ENCODE peak calls at places on chromosomes 2 and 18, in four cellular contexts. T is GM12878, O is HepG2, S is HEK293T. M is an unnamed sample.

GRCh38 chr2:128439231-128440086 is 120.8 kb upstream of the HS6ST1 start:
- DNase-seq in T (no peak), O (no peak), S (no peak), M (no peak)

GRCh38 chr2:88765154-88765948 is 73.9 kb downstream of the RPIA start:
- DNase-seq in T (no peak), O (no peak), S (no peak), M (no peak)

GRCh38 chr18:78973357-78974083 is 6.1 kb upstream of the SALL3 start:
- DNase-seq in T (no peak), O (no peak), S (no peak), M (no peak)

GRCh38 chr2:130303142-130303541 is 39.6 kb upstream of the IMP4 start:
- DNase-seq in T (peak; percentile 38), O (no peak), S (no peak), M (no peak)

GRCh38 chr2:103174711-103175110 is 412.9 kb downstream of the TMEM182 start:
- DNase-seq in T (no peak), O (no peak), S (no peak), M (no peak)

GRCh38 chr2:28643911-28644334 is 107.7 kb upstream of the PPP1CB start:
- DNase-seq in T (no peak), O (no peak), S (no peak), M (no peak)

GRCh38 chr2:217263796-217264195 is 403.9 kb upstream of the TNP1 start:
- DNase-seq in T (no peak), O (no peak), S (no peak), M (no peak)

GRCh38 chr2:167944825-167945659 is 302.4 kb downstream of the STK39 start:
- DNase-seq in T (no peak), O (no peak), S (no peak), M (peak; percentile 74)

GRCh38 chr18:421236-422155 is 79.0 kb downstream of the COLEC12 start:
- DNase-seq in T (no peak), O (peak; percentile 14), S (no peak), M (no peak)

GRCh38 chr2:99975386-99975785 is 167.0 kb downstream of the AFF3 start:
- DNase-seq in T (no peak), O (no peak), S (no peak), M (no peak)

GRCh38 chr2:81714817-81715216 is 1410.3 kb upstream of the LRRTM1 start:
- DNase-seq in T (no peak), O (no peak), S (no peak), M (no peak)

GRCh38 chr2:135124924-135125886 is 73.1 kb downstream of the RAB3GAP1 start:
- DNase-seq in T (no peak), O (no peak), S (no peak), M (no peak)

GRCh38 chr2:30298302-30298701 is 67.0 kb downstream of the LBH start:
- DNase-seq in T (no peak), O (no peak), S (no peak), M (no peak)
- TF ChIP-seq FOXK2 in T (no peak), O (no peak), S (no peak), M (no peak)

GRCh38 chr2:69989422-69990128 is 28.1 kb upstream of the ASPRV1 start:
- DNase-seq in T (no peak), O (no peak), S (no peak), M (no peak)
- TF ChIP-seq FOXK2 in T (no peak), O (no peak), S (no peak), M (no peak)

DNA sequence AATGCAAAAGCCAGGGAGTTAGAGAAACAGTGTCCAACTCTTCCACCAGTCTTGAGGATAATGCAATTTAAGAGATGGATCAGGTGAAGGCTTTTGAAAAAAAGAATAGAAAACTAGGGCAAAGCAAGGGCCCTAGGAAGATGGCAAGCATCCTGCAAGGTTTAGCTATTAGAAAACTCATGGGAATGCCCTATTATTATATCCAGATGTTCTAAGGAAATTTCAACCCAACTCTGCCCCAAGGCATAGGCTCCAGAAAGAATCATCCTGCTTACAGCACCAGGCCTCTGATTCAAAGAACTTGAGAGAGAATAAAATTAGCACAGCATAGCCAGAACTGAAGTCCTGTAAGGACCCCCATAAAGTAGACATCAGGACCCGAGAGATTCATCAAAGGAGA is 68.1 kb downstream of the EN1 start:
- DNase-seq in T (no peak), O (no peak), S (no peak), M (no peak)
- TF ChIP-seq FOXK2 in T (no peak), O (no peak), S (no peak), M (no peak)

GRCh38 chr2:238388794-238389193 is 37.9 kb upstream of the ASB1 start:
- DNase-seq in T (no peak), O (no peak), S (no peak), M (no peak)

GRCh38 chr2:238387376-238387775 is 39.4 kb upstream of the ASB1 start:
- DNase-seq in T (no peak), O (no peak), S (no peak), M (no peak)

GRCh38 chr2:238391042-238391441 is 35.7 kb upstream of the ASB1 start:
- DNase-seq in T (no peak), O (no peak), S (no peak), M (no peak)

GRCh38 chr2:238389985-238390682 is 36.6 kb upstream of the ASB1 start:
- DNase-seq in T (no peak), O (no peak), S (no peak), M (no peak)
- TF ChIP-seq FOXK2 in T (no peak), O (no peak), S (no peak), M (no peak)

GRCh38 chr2:165778653-165779451 is 15.2 kb downstream of the GALNT3 start:
- DNase-seq in T (no peak), O (peak; percentile 41), S (peak; percentile 19), M (no peak)
- TF ChIP-seq FOXK2 in T (no peak), O (no peak), S (no peak), M (no peak)

GRCh38 chr2:233476083-233476410 is 90.5 kb downstream of the USP40 start:
- DNase-seq in T (no peak), O (no peak), S (no peak), M (no peak)

GRCh38 chr2:233473878-233474277 is 92.7 kb downstream of the USP40 start:
- DNase-seq in T (no peak), O (no peak), S (no peak), M (no peak)

GRCh38 chr2:233479616-233480489 is 86.7 kb downstream of the USP40 start:
- DNase-seq in T (no peak), O (no peak), S (no peak), M (no peak)

GRCh38 chr2:233477548-233478433 is 88.8 kb downstream of the USP40 start:
- DNase-seq in T (no peak), O (no peak), S (no peak), M (no peak)

DNA sequence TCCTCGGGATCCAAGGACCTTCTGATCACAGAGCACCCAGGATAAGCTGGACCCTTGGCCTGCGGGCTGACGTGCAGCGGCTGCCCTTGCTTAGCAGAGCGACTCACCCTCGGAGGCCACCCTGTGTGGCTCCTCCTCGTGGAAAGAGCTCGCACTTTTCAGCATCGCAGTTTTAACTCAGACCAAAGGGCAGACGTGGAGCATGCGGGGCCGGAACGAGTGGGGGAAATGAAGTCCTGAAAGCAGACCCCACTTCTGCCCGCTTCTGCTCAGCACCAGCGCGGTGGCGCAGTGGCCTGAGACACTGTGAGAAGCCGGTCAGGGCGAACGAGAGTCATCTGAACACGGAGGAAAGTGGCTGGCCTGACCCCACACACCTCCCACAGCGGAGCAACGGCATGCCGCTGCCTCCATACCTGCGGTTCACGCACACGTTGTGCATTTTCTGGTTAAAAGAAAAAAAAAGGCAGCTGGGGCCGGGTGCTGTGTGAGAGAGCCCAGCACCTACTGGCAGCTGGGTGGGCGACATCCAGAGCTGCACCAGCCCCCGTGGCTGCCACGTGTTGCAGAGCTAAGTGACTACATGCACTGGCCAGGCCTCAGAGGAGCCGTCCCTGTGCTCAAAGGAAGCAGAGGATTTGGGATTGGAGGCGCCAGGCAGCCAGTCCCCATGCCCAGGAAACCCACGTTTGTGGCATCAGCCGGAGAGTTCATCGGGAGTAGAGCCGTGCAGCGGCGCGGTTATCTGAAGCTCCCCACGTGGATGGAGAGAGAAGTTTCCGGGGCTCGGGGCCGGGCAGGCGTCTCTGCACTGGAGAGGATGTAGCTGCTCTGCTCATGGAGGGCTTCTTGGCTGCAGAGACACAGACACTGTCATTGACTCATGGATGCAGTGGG is 89.7 kb downstream of the USP40 start:
- DNase-seq in T (no peak), O (no peak), S (no peak), M (no peak)
- TF ChIP-seq FOXK2 in T (no peak), O (no peak), S (no peak), M (no peak)